ENCODE peak calls at places on chromosomes 1 and 21, in five cellular contexts. One of them, this sample, is unnamed.

GRCh38 chr21:31132574-31133242 is 94.4 kb upstream of the KRTAP19-8 start:
- DNase-seq in T-cell: peak; percentile 81
- DNase-seq in cardiac fibroblast: peak; percentile 37
- DNase-seq in NCI-H1105 treated with DMSO at 0.1 percent for 48 hours: no peak
- DNase-seq in HFF-Myc: no peak
- DNase-seq in this sample: no peak

GRCh38 chr1:115317101-115318012 is 20.7 kb downstream of the NGF start:
- DNase-seq in NCI-H1105 treated with DMSO at 0.1 percent for 48 hours: peak; percentile 90
- DNase-seq in HFF-Myc: peak; percentile 92
- DNase-seq in T-cell: no peak
- DNase-seq in cardiac fibroblast: no peak
- DNase-seq in this sample: peak; percentile 72

GRCh38 chr1:229022595-229023350 is 248.1 kb upstream of the RAB4A start:
- DNase-seq in cardiac fibroblast: no peak
- DNase-seq in HFF-Myc: no peak
- DNase-seq in NCI-H1105 treated with DMSO at 0.1 percent for 48 hours: no peak
- DNase-seq in T-cell: no peak
- DNase-seq in this sample: no peak

GRCh38 chr1:39919545-39919944 is 17.8 kb upstream of the MYCL start:
- DNase-seq in NCI-H1105 treated with DMSO at 0.1 percent for 48 hours: peak; percentile 79
- DNase-seq in HFF-Myc: no peak
- DNase-seq in cardiac fibroblast: peak; percentile 74
- DNase-seq in T-cell: peak; percentile 9
- DNase-seq in this sample: peak; percentile 99

GRCh38 chr1:11749203-11749689 is 12.7 kb upstream of the C1orf167 start:
- DNase-seq in T-cell: no peak
- DNase-seq in NCI-H1105 treated with DMSO at 0.1 percent for 48 hours: peak; percentile 25
- DNase-seq in HFF-Myc: no peak
- DNase-seq in cardiac fibroblast: peak; percentile 27
- DNase-seq in this sample: no peak

GRCh38 chr21:32246571-32246970 is 32.3 kb downstream of the MIS18A start:
- DNase-seq in cardiac fibroblast: no peak
- DNase-seq in T-cell: no peak
- DNase-seq in HFF-Myc: no peak
- DNase-seq in NCI-H1105 treated with DMSO at 0.1 percent for 48 hours: no peak
- DNase-seq in this sample: no peak

GRCh38 chr1:180268556-180269044 is 38.5 kb downstream of the LHX4 start:
- DNase-seq in cardiac fibroblast: no peak
- DNase-seq in HFF-Myc: no peak
- DNase-seq in T-cell: no peak
- DNase-seq in NCI-H1105 treated with DMSO at 0.1 percent for 48 hours: no peak
- DNase-seq in this sample: peak; percentile 6

GRCh38 chr21:45306832-45307571 is 19.3 kb upstream of the POFUT2 start:
- DNase-seq in cardiac fibroblast: peak; percentile 86
- DNase-seq in T-cell: no peak
- DNase-seq in NCI-H1105 treated with DMSO at 0.1 percent for 48 hours: no peak
- DNase-seq in HFF-Myc: no peak
- DNase-seq in this sample: no peak

GRCh38 chr21:43361493-43362296 is 65.2 kb downstream of the SIK1 start:
- DNase-seq in NCI-H1105 treated with DMSO at 0.1 percent for 48 hours: no peak
- DNase-seq in T-cell: peak; percentile 78
- DNase-seq in HFF-Myc: peak; percentile 32
- DNase-seq in cardiac fibroblast: peak; percentile 75
- DNase-seq in this sample: peak; percentile 45

GRCh38 chr1:204288061-204288588 is 71.6 kb downstream of the PLEKHA6 start:
- DNase-seq in NCI-H1105 treated with DMSO at 0.1 percent for 48 hours: no peak
- DNase-seq in HFF-Myc: no peak
- DNase-seq in cardiac fibroblast: peak; percentile 17
- DNase-seq in T-cell: no peak
- DNase-seq in this sample: peak; percentile 96

GRCh38 chr1:157774412-157774811 is 2.5 kb downstream of the FCRL2 start:
- DNase-seq in cardiac fibroblast: no peak
- DNase-seq in T-cell: no peak
- DNase-seq in HFF-Myc: no peak
- DNase-seq in NCI-H1105 treated with DMSO at 0.1 percent for 48 hours: no peak
- DNase-seq in this sample: no peak

GRCh38 chr1:225651376-225651871 is 1.5 kb downstream of the ENAH start:
- DNase-seq in NCI-H1105 treated with DMSO at 0.1 percent for 48 hours: peak; percentile 52
- DNase-seq in cardiac fibroblast: peak; percentile 69
- DNase-seq in HFF-Myc: no peak
- DNase-seq in T-cell: no peak
- DNase-seq in this sample: no peak

GRCh38 chr21:21366277-21366676 is 368.1 kb downstream of the NCAM2 start:
- DNase-seq in NCI-H1105 treated with DMSO at 0.1 percent for 48 hours: no peak
- DNase-seq in cardiac fibroblast: no peak
- DNase-seq in HFF-Myc: no peak
- DNase-seq in T-cell: no peak
- DNase-seq in this sample: no peak

GRCh38 chr1:204477036-204477740 is 17.4 kb downstream of the PIK3C2B start:
- DNase-seq in cardiac fibroblast: no peak
- DNase-seq in NCI-H1105 treated with DMSO at 0.1 percent for 48 hours: no peak
- DNase-seq in HFF-Myc: no peak
- DNase-seq in T-cell: no peak
- DNase-seq in this sample: no peak

GRCh38 chr1:110258734-110259133 is 48.6 kb downstream of the KCNC4 start:
- DNase-seq in cardiac fibroblast: no peak
- DNase-seq in T-cell: no peak
- DNase-seq in NCI-H1105 treated with DMSO at 0.1 percent for 48 hours: no peak
- DNase-seq in HFF-Myc: no peak
- DNase-seq in this sample: no peak

GRCh38 chr1:16183765-16184556 is 28.1 kb upstream of the EPHA2 start:
- DNase-seq in T-cell: no peak
- DNase-seq in NCI-H1105 treated with DMSO at 0.1 percent for 48 hours: no peak
- DNase-seq in HFF-Myc: no peak
- DNase-seq in cardiac fibroblast: no peak
- DNase-seq in this sample: no peak

GRCh38 chr1:202834771-202835547 is 24.2 kb downstream of the PCAT6 start:
- DNase-seq in HFF-Myc: no peak
- DNase-seq in T-cell: no peak
- DNase-seq in cardiac fibroblast: no peak
- DNase-seq in NCI-H1105 treated with DMSO at 0.1 percent for 48 hours: no peak
- DNase-seq in this sample: no peak

GRCh38 chr1:186617860-186618780 is 62.1 kb downstream of the PTGS2 start:
- DNase-seq in NCI-H1105 treated with DMSO at 0.1 percent for 48 hours: peak; percentile 41
- DNase-seq in T-cell: peak; percentile 19
- DNase-seq in HFF-Myc: no peak
- DNase-seq in cardiac fibroblast: peak; percentile 88
- DNase-seq in this sample: peak; percentile 14

GRCh38 chr21:43906585-43907370 is 41.8 kb downstream of the AGPAT3 start:
- DNase-seq in T-cell: no peak
- DNase-seq in cardiac fibroblast: no peak
- DNase-seq in NCI-H1105 treated with DMSO at 0.1 percent for 48 hours: no peak
- DNase-seq in HFF-Myc: no peak
- DNase-seq in this sample: no peak

GRCh38 chr1:230979952-230980351 is 1.1 kb downstream of the ARV1 start:
- DNase-seq in T-cell: no peak
- DNase-seq in cardiac fibroblast: no peak
- DNase-seq in HFF-Myc: no peak
- DNase-seq in NCI-H1105 treated with DMSO at 0.1 percent for 48 hours: no peak
- DNase-seq in this sample: no peak

GRCh38 chr1:20302093-20302471 is 11.4 kb downstream of the VWA5B1 start:
- DNase-seq in cardiac fibroblast: peak; percentile 44
- DNase-seq in HFF-Myc: no peak
- DNase-seq in NCI-H1105 treated with DMSO at 0.1 percent for 48 hours: no peak
- DNase-seq in T-cell: no peak
- DNase-seq in this sample: no peak

GRCh38 chr1:230972855-230973271 is 5.8 kb downstream of the TTC13 start:
- DNase-seq in NCI-H1105 treated with DMSO at 0.1 percent for 48 hours: no peak
- DNase-seq in cardiac fibroblast: no peak
- DNase-seq in T-cell: peak; percentile 76
- DNase-seq in HFF-Myc: no peak
- DNase-seq in this sample: no peak

GRCh38 chr1:92623187-92623778 is 136.6 kb upstream of the GFI1 start:
- DNase-seq in HFF-Myc: peak; percentile 9
- DNase-seq in T-cell: no peak
- DNase-seq in NCI-H1105 treated with DMSO at 0.1 percent for 48 hours: peak; percentile 34
- DNase-seq in cardiac fibroblast: peak; percentile 46
- DNase-seq in this sample: peak; percentile 21

GRCh38 chr1:16175610-16176553 is 20.0 kb upstream of the EPHA2 start:
- DNase-seq in NCI-H1105 treated with DMSO at 0.1 percent for 48 hours: peak; percentile 49
- DNase-seq in cardiac fibroblast: peak; percentile 89
- DNase-seq in HFF-Myc: peak; percentile 71
- DNase-seq in T-cell: no peak
- DNase-seq in this sample: no peak

GRCh38 chr1:234760303-234760723 is 150.3 kb upstream of the IRF2BP2 start:
- DNase-seq in T-cell: no peak
- DNase-seq in HFF-Myc: no peak
- DNase-seq in NCI-H1105 treated with DMSO at 0.1 percent for 48 hours: no peak
- DNase-seq in cardiac fibroblast: no peak
- DNase-seq in this sample: peak; percentile 51

GRCh38 chr1:93033785-93034184 is 45.3 kb upstream of the MTF2 start:
- DNase-seq in T-cell: no peak
- DNase-seq in HFF-Myc: no peak
- DNase-seq in NCI-H1105 treated with DMSO at 0.1 percent for 48 hours: no peak
- DNase-seq in cardiac fibroblast: no peak
- DNase-seq in this sample: no peak

GRCh38 chr1:6348511-6349191 is 44.9 kb downstream of the ACOT7 start:
- DNase-seq in NCI-H1105 treated with DMSO at 0.1 percent for 48 hours: no peak
- DNase-seq in cardiac fibroblast: peak; percentile 81
- DNase-seq in HFF-Myc: no peak
- DNase-seq in T-cell: peak; percentile 44
- DNase-seq in this sample: no peak

GRCh38 chr21:35400233-35400939 is 351.3 kb upstream of the RUNX1 start:
- DNase-seq in HFF-Myc: peak; percentile 17
- DNase-seq in cardiac fibroblast: peak; percentile 84
- DNase-seq in T-cell: peak; percentile 8
- DNase-seq in NCI-H1105 treated with DMSO at 0.1 percent for 48 hours: peak; percentile 85
- DNase-seq in this sample: peak; percentile 89

GRCh38 chr1:112718691-112719418 is 3.7 kb upstream of the PPM1J start:
- DNase-seq in T-cell: peak; percentile 51
- DNase-seq in HFF-Myc: no peak
- DNase-seq in NCI-H1105 treated with DMSO at 0.1 percent for 48 hours: peak; percentile 37
- DNase-seq in cardiac fibroblast: peak; percentile 60
- DNase-seq in this sample: peak; percentile 57

GRCh38 chr1:179082308-179083030 is 599 bp downstream of the TOR3A start:
- DNase-seq in cardiac fibroblast: no peak
- DNase-seq in NCI-H1105 treated with DMSO at 0.1 percent for 48 hours: peak; percentile 21
- DNase-seq in T-cell: no peak
- DNase-seq in HFF-Myc: no peak
- DNase-seq in this sample: peak; percentile 58

GRCh38 chr1:43590389-43590788 is 59.6 kb upstream of the KDM4A start:
- DNase-seq in T-cell: no peak
- DNase-seq in cardiac fibroblast: no peak
- DNase-seq in HFF-Myc: no peak
- DNase-seq in NCI-H1105 treated with DMSO at 0.1 percent for 48 hours: peak; percentile 4
- DNase-seq in this sample: no peak

GRCh38 chr1:11948822-11949458 is 14.4 kb downstream of the PLOD1 start:
- DNase-seq in HFF-Myc: no peak
- DNase-seq in NCI-H1105 treated with DMSO at 0.1 percent for 48 hours: no peak
- DNase-seq in T-cell: no peak
- DNase-seq in cardiac fibroblast: peak; percentile 60
- DNase-seq in this sample: no peak

GRCh38 chr1:89563957-89564604 is 39.5 kb downstream of the LRRC8B start:
- DNase-seq in NCI-H1105 treated with DMSO at 0.1 percent for 48 hours: no peak
- DNase-seq in HFF-Myc: peak; percentile 47
- DNase-seq in T-cell: no peak
- DNase-seq in cardiac fibroblast: no peak
- DNase-seq in this sample: peak; percentile 29

GRCh38 chr1:208595236-208595635 is 351.1 kb upstream of the PLXNA2 start:
- DNase-seq in HFF-Myc: no peak
- DNase-seq in T-cell: no peak
- DNase-seq in NCI-H1105 treated with DMSO at 0.1 percent for 48 hours: no peak
- DNase-seq in cardiac fibroblast: no peak
- DNase-seq in this sample: no peak

GRCh38 chr1:200165493-200166220 is 138.1 kb downstream of the NR5A2 start:
- DNase-seq in HFF-Myc: no peak
- DNase-seq in cardiac fibroblast: no peak
- DNase-seq in T-cell: no peak
- DNase-seq in NCI-H1105 treated with DMSO at 0.1 percent for 48 hours: no peak
- DNase-seq in this sample: no peak